ENCODE peak calls at places on chromosomes 12 and 14, in six cellular contexts. D, Q, K, F, T and E are unnamed samples.

GRCh38 chr14:57883061-57883460 is 17.2 kb upstream of the SLC35F4 start:
- DNase-seq in D (no peak), Q (no peak), K (no peak), F (no peak), T (no peak), E (no peak)

GRCh38 chr14:74706101-74706500 is 6.8 kb downstream of the AREL1 start:
- DNase-seq in D (no peak), Q (no peak), K (no peak), F (no peak), T (no peak), E (no peak)

GRCh38 chr12:81992461-81992860 is 233.3 kb upstream of the PPFIA2 start:
- DNase-seq in D (no peak), Q (no peak), K (no peak), F (peak; percentile 20), T (no peak), E (no peak)

GRCh38 chr14:23117371-23118020 is 1.6 kb downstream of the CEBPE start:
- DNase-seq in D (no peak), Q (no peak), K (no peak), F (no peak), T (no peak), E (no peak)

GRCh38 chr14:32998433-32998832 is 59.8 kb downstream of the NPAS3 start:
- DNase-seq in D (no peak), Q (no peak), K (no peak), F (peak; percentile 6), T (no peak), E (no peak)

GRCh38 chr14:21529515-21529914 is 3.4 kb upstream of the SALL2 start:
- DNase-seq in D (no peak), Q (no peak), K (no peak), F (no peak), T (no peak), E (no peak)

GRCh38 chr12:62379723-62380045 is 86.9 kb upstream of the MON2 start:
- DNase-seq in D (no peak), Q (no peak), K (no peak), F (no peak), T (no peak), E (peak; percentile 72)

GRCh38 chr12:100545092-100545491 is 28.4 kb upstream of the GAS2L3 start:
- DNase-seq in D (no peak), Q (no peak), K (no peak), F (no peak), T (peak; percentile 70), E (no peak)